ENCODE peak calls at places on chromosomes 2 and 18, in seven cellular contexts. P is GM12865, M is adrenal gland, U is AG04450, K is cardiac muscle cell, X is keratinocyte, D is tibial artery. E is an unnamed sample.

GRCh38 chr2:60558536-60558935 is 5.1 kb upstream of the BCL11A start:
- DNase-seq in D (no peak), P (no peak), K (no peak), M (no peak), U (no peak), X (no peak), E (no peak)

GRCh38 chr18:49560277-49561126 is 1.4 kb upstream of the LIPG start:
- DNase-seq in D (no peak), X (no peak), K (no peak), U (no peak), P (no peak), M (no peak), E (no peak)

GRCh38 chr2:121329786-121330185 is 44.8 kb upstream of the TFCP2L1 start:
- DNase-seq in U (no peak), K (no peak), D (no peak), P (no peak), X (no peak), M (peak; percentile 9), E (no peak)

GRCh38 chr2:57080035-57080434 is 896.2 kb downstream of the CCDC85A start:
- DNase-seq in U (no peak), D (no peak), X (no peak), P (no peak), K (no peak), M (no peak), E (peak; percentile 13)

GRCh38 chr2:170359466-170359865 is 181.5 kb downstream of the MYO3B start:
- DNase-seq in P (no peak), D (no peak), K (no peak), X (no peak), U (no peak), M (no peak), E (no peak)

GRCh38 chr2:10438688-10439087 is 9.4 kb downstream of the ODC1 start:
- DNase-seq in D (peak; percentile 40), P (no peak), X (no peak), M (no peak), U (no peak), K (no peak), E (no peak)

GRCh38 chr2:1051585-1051984 is 100.9 kb downstream of the SNTG2 start:
- DNase-seq in X (no peak), M (no peak), P (no peak), D (no peak), K (no peak), U (no peak), E (no peak)

GRCh38 chr2:5560981-5561380 is 131.2 kb upstream of the SOX11 start:
- DNase-seq in P (no peak), K (no peak), M (peak; percentile 55), X (no peak), U (peak; percentile 55), D (peak; percentile 59), E (peak; percentile 2)

GRCh38 chr2:69177063-69177771 is 164.2 kb downstream of the ANTXR1 start:
- DNase-seq in P (no peak), M (peak; percentile 79), D (peak; percentile 75), U (peak; percentile 90), K (no peak), X (no peak), E (peak; percentile 100)

GRCh38 chr2:60047944-60048525 is 505.4 kb downstream of the BCL11A start:
- DNase-seq in M (no peak), X (no peak), P (no peak), D (no peak), U (no peak), K (no peak), E (no peak)

GRCh38 chr2:9207641-9208301 is 1.2 kb downstream of the ASAP2 start:
- DNase-seq in P (no peak), M (no peak), K (peak; percentile 32), D (no peak), U (no peak), X (no peak), E (no peak)

GRCh38 chr2:196263181-196263747 is 91.9 kb upstream of the STK17B start:
- DNase-seq in K (no peak), P (peak; percentile 82), U (no peak), X (peak; percentile 55), M (peak; percentile 62), D (peak; percentile 49), E (peak; percentile 84)

GRCh38 chr2:79580175-79580574 is 67.3 kb downstream of the CTNNA2 start:
- DNase-seq in D (no peak), P (no peak), K (no peak), X (no peak), U (no peak), M (no peak), E (no peak)

GRCh38 chr2:134762508-134762907 is 43.7 kb upstream of the TMEM163 start:
- DNase-seq in X (no peak), U (no peak), D (no peak), K (no peak), M (peak; percentile 82), P (no peak), E (no peak)

GRCh38 chr18:44036500-44036899 is 644.2 kb upstream of the SETBP1 start:
- DNase-seq in U (no peak), M (peak; percentile 55), X (no peak), K (peak; percentile 13), D (no peak), P (no peak), E (no peak)

GRCh38 chr2:232937278-232937906 is 67.3 kb downstream of the SNORC start:
- DNase-seq in K (no peak), X (no peak), U (no peak), D (no peak), M (peak; percentile 63), P (no peak), E (peak; percentile 82)

GRCh38 chr2:48733067-48733503 is 22.4 kb downstream of the LHCGR start:
- DNase-seq in K (no peak), D (no peak), P (no peak), M (no peak), X (no peak), U (no peak), E (peak; percentile 24)

GRCh38 chr2:191048073-191048472 is 34.1 kb upstream of the STAT1 start:
- DNase-seq in U (peak; percentile 34), M (no peak), K (no peak), X (no peak), P (no peak), D (no peak), E (peak; percentile 62)

GRCh38 chr18:7575465-7576026 is 8.4 kb downstream of the PTPRM start:
- DNase-seq in P (no peak), D (no peak), M (no peak), X (no peak), U (no peak), K (no peak), E (peak; percentile 43)

GRCh38 chr2:229714736-229715541 is 584 bp upstream of the DNER start:
- DNase-seq in U (no peak), D (peak; percentile 26), M (peak; percentile 86), K (peak; percentile 87), P (peak; percentile 44), X (no peak), E (peak; percentile 72)

GRCh38 chr2:172782506-172783090 is 47.0 kb downstream of the RAPGEF4 start:
- DNase-seq in D (no peak), U (no peak), M (no peak), P (no peak), X (no peak), K (no peak), E (no peak)

GRCh38 chr2:66899109-66899508 is 464.2 kb downstream of the MEIS1 start:
- DNase-seq in D (no peak), U (no peak), M (no peak), K (no peak), X (no peak), P (no peak), E (no peak)
- TF ChIP-seq CTCF in D (no peak), U (no peak), M (no peak), K (no peak), X (no peak), P (no peak), E (no peak)

GRCh38 chr2:234881413-234882241 is 70.2 kb upstream of the SH3BP4 start:
- DNase-seq in K (peak; percentile 89), M (peak; percentile 97), D (peak; percentile 80), P (peak; percentile 42), U (peak; percentile 92), X (peak; percentile 80), E (peak; percentile 97)
- H3K4me3 ChIP-seq in K (no peak overlapping the region), M (peak overlapping the region; percentile 47), D (no peak overlapping the region), P (no peak overlapping the region), U (peak overlapping the region; percentile 29), X (no peak overlapping the region), E (peak overlapping the region; percentile 19)

DNA sequence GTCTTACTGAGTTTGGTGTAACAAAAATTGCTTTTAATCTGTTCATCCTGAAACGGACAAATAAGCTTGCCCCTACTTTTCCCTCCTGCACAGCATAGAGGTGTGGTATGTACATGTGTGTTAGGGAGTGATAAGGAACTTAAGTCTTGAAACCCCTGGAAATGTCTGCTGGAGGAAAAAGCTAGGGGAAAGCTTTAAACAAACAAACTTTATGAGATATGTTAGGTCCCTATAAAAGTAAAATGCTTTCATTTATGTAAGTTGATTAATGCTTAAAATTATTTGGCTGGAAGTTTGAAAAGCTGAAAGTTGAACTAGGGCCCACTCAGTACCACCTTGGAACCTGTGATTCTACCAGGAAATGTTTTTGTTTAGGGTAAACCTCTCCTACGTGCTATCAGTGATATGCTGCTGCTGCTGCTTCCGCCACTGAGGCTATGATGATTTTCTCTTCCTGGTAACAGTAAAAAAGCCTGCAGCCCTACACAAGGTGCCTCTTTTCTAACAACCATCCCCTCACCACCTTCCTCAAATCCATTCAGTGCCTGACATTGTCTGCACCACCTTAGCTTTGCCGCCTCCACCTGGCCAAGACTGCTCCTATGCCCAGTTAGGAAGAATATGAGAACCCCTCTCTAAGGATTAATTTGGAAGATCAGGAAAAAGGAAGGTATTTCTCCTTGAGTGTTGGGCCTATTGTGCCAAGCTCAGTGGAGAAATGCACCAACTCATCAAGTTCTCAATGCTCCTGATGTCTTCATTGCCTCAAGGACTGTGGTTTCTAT is 2.5 kb upstream of the YES1 start:
- DNase-seq in M (no peak), D (no peak), U (no peak), P (no peak), X (no peak), K (no peak), E (no peak)
- TF ChIP-seq CTCF in M (no peak), D (no peak), U (no peak), P (no peak), X (no peak), K (no peak), E (no peak)

GRCh38 chr2:109333414-109334194 is 204.6 kb downstream of the SH3RF3 start:
- DNase-seq in D (no peak), M (no peak), X (no peak), P (no peak), U (no peak), K (peak; percentile 40), E (peak; percentile 35)

GRCh38 chr2:109330056-109330455 is 201.1 kb downstream of the SH3RF3 start:
- DNase-seq in K (no peak), D (no peak), X (no peak), U (no peak), M (no peak), P (no peak), E (peak; percentile 83)

GRCh38 chr2:109331864-109332848 is 203.2 kb downstream of the SH3RF3 start:
- DNase-seq in X (peak; percentile 69), P (peak; percentile 40), M (peak; percentile 95), D (peak; percentile 84), K (no peak), U (peak; percentile 83), E (peak; percentile 95)

GRCh38 chr2:109331081-109331480 is 202.1 kb downstream of the SH3RF3 start:
- DNase-seq in K (no peak), P (no peak), X (no peak), M (no peak), U (no peak), D (no peak), E (no peak)

DNA sequence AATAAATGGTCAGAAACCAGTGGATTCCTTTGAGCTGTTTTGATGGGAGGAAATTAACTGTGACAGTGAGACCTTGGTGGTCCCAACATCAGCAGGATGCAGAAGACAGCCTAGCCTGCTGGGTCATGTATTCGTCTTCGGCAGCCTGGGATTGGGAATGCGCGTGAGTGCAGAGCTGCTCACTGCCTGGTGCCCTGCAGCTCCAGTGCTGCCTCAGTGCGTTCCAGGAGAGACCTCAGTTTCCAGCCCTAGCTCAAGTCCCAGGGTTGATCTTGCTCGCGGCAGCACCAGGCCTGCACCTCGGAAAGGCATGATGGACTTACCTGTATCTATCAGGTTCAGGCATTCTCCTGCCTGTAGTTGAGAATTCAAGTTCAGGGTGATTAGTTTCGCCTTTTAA is 203.9 kb downstream of the SH3RF3 start:
- DNase-seq in X (no peak), D (no peak), P (no peak), K (no peak), U (no peak), M (no peak), E (no peak)
- H3K4me3 ChIP-seq in X (no peak overlapping the region), D (no peak overlapping the region), P (no peak overlapping the region), K (no peak overlapping the region), U (no peak overlapping the region), M (no peak overlapping the region), E (no peak overlapping the region)

E was measured in fibroblast of villous mesenchyme.